ENCODE peak calls at places on chromosomes 13 and 19, in seven cellular contexts. F is AG04450; I is AG09319; L is body of pancreas; S is T1000; C is stimulated activated naive B cell treated with anti-CD40 and anti-IgM and Interleukin-4, amounts not matched to agents 10 μg/mL and 1 μg/mL and 100 μg/mL, for 72 hours; O is aorta. B is an unnamed sample.

GRCh38 chr19:855142-855541 is 3.0 kb downstream of the ELANE start:
- DNase-seq in I (no peak), C (no peak), O (no peak), S (no peak), L (no peak), F (no peak), B (no peak)

GRCh38 chr19:29923653-29924052 is 18.4 kb upstream of the URI1 start:
- DNase-seq in I (no peak), S (no peak), F (no peak), L (no peak), C (no peak), O (no peak), B (no peak)

GRCh38 chr13:107284168-107284567 is 716.2 kb upstream of the ARGLU1 start:
- DNase-seq in S (no peak), C (no peak), I (no peak), O (no peak), F (no peak), L (no peak), B (no peak)

GRCh38 chr13:27820524-27821482 is 28.5 kb downstream of the GSX1 start:
- DNase-seq in I (no peak), O (no peak), L (no peak), C (no peak), F (no peak), S (no peak), B (no peak)

GRCh38 chr19:40575326-40575725 is 1.3 kb upstream of the SHKBP1 start:
- DNase-seq in L (no peak), I (no peak), S (no peak), C (no peak), O (no peak), F (no peak), B (no peak)

GRCh38 chr19:6110360-6110977 is at the start of gene RFX2:
- DNase-seq in C (peak), S (peak), I (peak), F (peak), O (peak), L (peak), B (peak)

GRCh38 chr13:24161010-24161775 is 673 bp downstream of the SPATA13 start:
- DNase-seq in C (no peak), I (no peak), S (no peak), L (peak), F (no peak), O (peak), B (no peak)

GRCh38 chr13:110233181-110233641 is 73.7 kb downstream of the COL4A1 start:
- DNase-seq in S (peak), O (peak), L (no peak), I (peak), C (no peak), F (peak), B (no peak)

GRCh38 chr13:113207890-113208423 is 512 bp downstream of the PCID2 start:
- DNase-seq in S (peak), F (no peak), I (no peak), O (peak), L (peak), C (no peak), B (no peak)

GRCh38 chr13:77915676-77916075 is 3.0 kb downstream of the EDNRB start:
- DNase-seq in O (no peak), C (no peak), L (no peak), F (no peak), S (no peak), I (no peak), B (no peak)

GRCh38 chr13:21014666-21015170 is 46.7 kb downstream of the LATS2 start:
- DNase-seq in L (peak), F (peak), S (peak), O (no peak), I (peak), C (no peak), B (no peak)

GRCh38 chr19:4374451-4375163 is 25.7 kb downstream of the SH3GL1 start:
- DNase-seq in L (peak), F (no peak), S (peak), O (peak), C (no peak), I (peak), B (no peak)

GRCh38 chr19:1904385-1905070 is 671 bp upstream of the ADAT3 start:
- DNase-seq in I (no peak), F (no peak), L (peak), O (no peak), C (peak), S (no peak), B (peak)

GRCh38 chr13:44050450-44051063 is 170.9 kb downstream of the LACC1 start:
- DNase-seq in F (no peak), S (no peak), I (peak), C (no peak), L (no peak), O (no peak), B (no peak)

GRCh38 chr13:73141292-73141771 is 82.5 kb downstream of the KLF5 start:
- DNase-seq in C (no peak), L (peak), S (no peak), I (no peak), F (no peak), O (no peak), B (no peak)